ENCODE peak calls at places on chromosomes 4 and X, in ten cellular contexts. T is transverse colon, Z is vagina, V is GM12891, S is GM12878, X is breast epithelium, F is GM12892, J is HCT116, I is stomach, M is upper lobe of left lung. K is an unnamed sample.

GRCh38 chr4:13268713-13269112 is 215.4 kb downstream of the RAB28 start:
- DNase-seq in T (no peak), X (no peak), J (no peak), I (no peak), S (no peak), Z (no peak), F (no peak), V (no peak), M (no peak), K (no peak)

GRCh38 chrX:866441-866990 is 235.9 kb downstream of the SHOX start:
- DNase-seq in J (no peak), S (no peak), Z (peak; percentile 85), M (no peak), T (no peak), V (no peak), I (no peak), X (no peak), F (no peak), K (peak; percentile 50)

GRCh38 chr4:145260091-145260490 is 79.7 kb upstream of the OTUD4 start:
- DNase-seq in M (no peak), T (no peak), X (no peak), Z (no peak), V (no peak), F (no peak), S (no peak), J (no peak), I (no peak), K (no peak)

GRCh38 chr4:102758241-102758871 is 2.4 kb downstream of the MANBA start:
- DNase-seq in F (no peak), Z (no peak), X (no peak), J (no peak), S (no peak), V (no peak), M (no peak), T (no peak), I (no peak), K (no peak)

GRCh38 chr4:105306158-105306781 is 159.6 kb downstream of the TET2 start:
- DNase-seq in J (no peak), X (no peak), T (no peak), S (peak; percentile 91), V (peak; percentile 23), F (peak; percentile 20), I (no peak), M (peak; percentile 73), Z (no peak), K (no peak)

GRCh38 chr4:575281-576141 is 584 bp downstream of the TMEM271 start:
- DNase-seq in F (no peak), M (no peak), T (no peak), V (no peak), X (no peak), S (no peak), J (no peak), I (no peak), Z (no peak), K (no peak)

GRCh38 chrX:151754641-151755215 is 20.2 kb downstream of the CNGA2 start:
- DNase-seq in M (no peak), S (no peak), Z (no peak), I (no peak), F (no peak), X (no peak), V (no peak), T (no peak), J (no peak), K (no peak)

GRCh38 chrX:46642145-46642544 is 68.6 kb downstream of the CHST7 start:
- DNase-seq in F (no peak), J (no peak), S (no peak), Z (no peak), V (no peak), X (no peak), M (no peak), I (no peak), T (no peak), K (no peak)

GRCh38 chrX:16666541-16666940 is 16.6 kb downstream of the S100G start:
- DNase-seq in Z (no peak), T (no peak), F (no peak), X (no peak), V (no peak), J (no peak), M (no peak), S (no peak), I (no peak), K (no peak)

DNA sequence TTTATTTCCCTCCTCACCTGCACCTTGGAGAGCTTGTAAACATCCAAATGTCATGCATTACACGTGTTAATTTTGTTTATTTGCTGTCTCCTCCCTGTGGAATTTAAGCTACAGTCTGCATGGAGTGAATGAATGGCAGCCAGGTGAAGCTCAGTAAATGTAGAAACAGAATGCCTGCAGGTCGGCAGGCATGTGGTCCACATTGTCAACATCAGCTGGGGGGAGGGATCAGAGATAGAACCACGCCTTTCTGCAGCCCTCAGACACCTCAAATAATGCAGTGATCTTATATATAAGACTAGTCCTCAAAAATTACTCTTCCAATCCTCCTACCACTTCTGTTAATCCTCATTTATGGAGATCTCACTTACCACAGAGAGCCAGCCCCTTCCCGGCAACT is 131.2 kb upstream of the KIT start:
- DNase-seq in X (no peak), T (no peak), V (no peak), Z (no peak), J (no peak), S (no peak), M (no peak), F (no peak), I (no peak), K (peak; percentile 62)
- TF ChIP-seq POLR2A in X (no peak), T (no peak), V (no peak), Z (no peak), J (no peak), S (no peak), M (no peak), F (no peak), I (no peak), K (no peak)

GRCh38 chr4:83124079-83124780 is 9.7 kb upstream of the PLAC8 start:
- DNase-seq in X (no peak), I (no peak), J (no peak), T (peak; percentile 32), F (no peak), V (no peak), Z (no peak), M (peak; percentile 47), S (no peak), K (no peak)
- TF ChIP-seq POLR2AphosphoS5 in X (no peak), I (no peak), J (no peak), T (no peak), F (no peak), V (no peak), Z (no peak), M (no peak), S (no peak), K (no peak)

GRCh38 chr4:6751611-6752485 is 30.7 kb upstream of the KIAA0232 start:
- DNase-seq in J (no peak), I (no peak), T (no peak), V (no peak), Z (no peak), F (no peak), S (no peak), X (no peak), M (no peak), K (no peak)

GRCh38 chr4:6747690-6748068 is 31.7 kb downstream of the BLOC1S4 start:
- DNase-seq in Z (no peak), F (no peak), V (no peak), T (no peak), X (no peak), J (no peak), I (peak; percentile 58), S (no peak), M (peak; percentile 69), K (no peak)

GRCh38 chr4:6748286-6748685 is 32.3 kb downstream of the BLOC1S4 start:
- DNase-seq in M (no peak), T (no peak), F (no peak), I (no peak), S (no peak), Z (no peak), V (no peak), X (no peak), J (no peak), K (no peak)

GRCh38 chr4:6750302-6751221 is 32.0 kb upstream of the KIAA0232 start:
- DNase-seq in S (no peak), X (peak; percentile 78), M (no peak), T (peak; percentile 69), Z (no peak), F (no peak), V (no peak), J (no peak), I (no peak), K (no peak)

DNA sequence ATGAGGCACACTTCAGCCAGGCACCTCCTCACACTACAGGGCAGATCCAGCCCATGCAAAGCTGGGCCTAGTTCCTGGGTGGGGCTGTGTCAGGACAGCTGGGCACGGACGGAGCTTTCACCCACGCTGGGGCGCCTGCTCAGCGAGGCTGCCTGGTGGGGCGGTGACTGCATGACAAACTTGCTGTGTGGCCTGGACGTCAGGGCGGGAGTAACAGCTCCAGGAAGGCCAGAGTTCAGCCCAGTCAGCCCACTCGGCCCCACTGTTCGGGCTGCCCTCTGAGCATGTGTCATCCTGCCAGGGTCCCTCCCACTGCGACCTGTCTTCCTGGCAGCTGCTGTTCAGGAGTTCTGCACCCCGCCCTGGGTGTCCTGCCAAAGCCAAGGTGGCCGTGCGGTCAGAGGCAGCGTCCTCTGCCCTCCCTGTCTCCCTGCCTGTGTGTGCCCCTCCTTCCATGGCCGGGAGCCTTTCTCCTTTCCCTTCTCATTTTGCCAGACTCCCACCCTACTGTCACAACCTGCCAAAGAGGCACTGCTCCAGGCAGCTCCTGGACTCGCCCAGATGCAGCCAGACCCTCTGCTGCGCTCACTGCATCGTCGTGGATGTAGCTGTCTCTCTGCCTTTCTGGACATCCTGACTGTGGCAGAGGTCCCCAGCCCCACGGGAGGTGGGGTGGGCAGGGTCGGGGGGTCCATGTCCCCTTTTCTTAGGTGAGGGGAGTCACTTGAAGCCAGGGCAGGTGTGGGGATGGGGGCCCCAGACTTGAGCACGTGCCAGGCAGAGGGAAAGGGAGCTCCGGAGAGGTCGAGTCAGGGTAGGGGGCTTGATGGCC is 33.0 kb upstream of the KIAA0232 start:
- DNase-seq in X (peak; percentile 89), S (no peak), Z (no peak), V (no peak), F (no peak), M (peak; percentile 80), T (peak; percentile 91), I (peak; percentile 85), J (peak; percentile 36), K (no peak)
- TF ChIP-seq POLR2A in X (no peak), S (no peak), Z (no peak), V (no peak), F (no peak), M (peak; percentile 25), T (peak; percentile 89), I (no peak), J (no peak), K (peak; percentile 39)

DNA sequence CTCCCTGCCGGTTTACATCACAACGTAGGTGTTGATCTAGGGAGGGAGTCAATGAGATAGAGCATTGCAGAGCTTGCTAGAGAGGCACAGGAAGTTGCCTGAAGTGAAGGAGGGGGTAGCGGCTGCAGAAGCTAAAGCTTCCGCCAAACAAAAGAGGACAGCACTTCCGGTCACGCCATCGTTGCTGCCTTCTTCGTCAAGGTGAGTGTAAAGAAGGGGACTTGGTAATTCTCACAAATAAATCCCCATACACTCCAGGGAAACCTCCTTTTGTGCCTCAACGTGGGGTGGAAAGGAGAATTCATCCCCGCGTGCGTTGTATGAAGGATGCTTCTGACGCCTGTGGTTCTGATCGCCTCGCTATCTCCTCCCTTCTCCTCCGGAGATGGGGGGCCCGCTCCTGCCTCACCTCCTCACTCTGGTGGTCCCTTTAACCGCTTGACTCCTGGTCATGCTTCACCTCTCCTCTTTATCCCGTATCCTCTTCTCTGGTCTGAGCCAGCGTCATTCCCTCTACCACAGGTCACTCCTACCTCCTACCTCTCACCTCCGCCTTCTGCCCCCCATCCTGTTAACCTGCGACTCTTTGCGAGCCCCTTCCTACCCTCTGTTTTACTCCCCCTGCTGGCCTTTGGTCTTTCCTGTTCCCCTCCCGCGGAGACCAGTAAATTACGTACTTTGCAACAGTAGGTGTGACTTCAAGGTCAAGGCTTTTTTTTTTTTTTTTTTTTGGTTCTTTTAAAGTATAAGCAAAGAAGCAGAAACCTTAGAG is 59.9 kb downstream of the GSPT2 start:
- DNase-seq in X (no peak), J (peak; percentile 60), M (peak; percentile 54), F (peak; percentile 7), Z (no peak), V (peak; percentile 2), I (peak; percentile 57), T (peak; percentile 69), S (peak; percentile 15), K (no peak)
- TF ChIP-seq POLR2AphosphoS5 in X (no peak), J (peak; percentile 80), M (no peak), F (peak; percentile 23), Z (no peak), V (peak; percentile 46), I (no peak), T (no peak), S (peak; percentile 48), K (no peak)